ENCODE peak calls at places on chromosomes 4 and X, in nine cellular contexts. D, A, E, S, F, K, C, G and P are unnamed samples.

GRCh38 chr4:87931932-87932331 is 43.6 kb upstream of the SPP1 start:
- DNase-seq in K (no peak), F (no peak), C (no peak), A (no peak), G (no peak), S (no peak), E (no peak), D (no peak), P (no peak)

GRCh38 chr4:2066571-2067445 is 7.7 kb downstream of the NAT8L start:
- DNase-seq in E (no peak), A (no peak), C (no peak), D (no peak), F (no peak), K (no peak), S (no peak), G (no peak), P (no peak)

GRCh38 chr4:7129871-7130609 is 62.2 kb upstream of the GRPEL1 start:
- DNase-seq in S (no peak), E (no peak), G (no peak), C (no peak), A (no peak), K (no peak), D (no peak), F (no peak), P (no peak)

GRCh38 chrX:288561-288991 is 7.4 kb downstream of the PLCXD1 start:
- DNase-seq in A (no peak), K (no peak), S (no peak), C (no peak), D (no peak), G (no peak), E (no peak), F (no peak), P (no peak)

GRCh38 chrX:68684291-68684918 is 36.9 kb downstream of the STARD8 start:
- DNase-seq in C (no peak), E (no peak), D (no peak), G (no peak), S (no peak), K (peak), F (no peak), A (no peak), P (no peak)

GRCh38 chr4:157270108-157270507 is 49.6 kb downstream of the GRIA2 start:
- DNase-seq in C (no peak), E (no peak), D (no peak), G (peak), F (no peak), S (no peak), A (no peak), K (no peak), P (no peak)

GRCh38 chr4:116796022-116796421 is 289.4 kb downstream of the TRAM1L1 start:
- DNase-seq in C (no peak), K (no peak), G (no peak), A (no peak), E (no peak), F (no peak), S (no peak), D (no peak), P (no peak)

GRCh38 chr4:41613782-41614181 is 75.8 kb downstream of the LIMCH1 start:
- DNase-seq in S (no peak), F (no peak), C (no peak), G (no peak), E (no peak), D (no peak), A (no peak), K (no peak), P (no peak)

GRCh38 chr4:79300280-79300679 is 25.6 kb downstream of the NAA11 start:
- DNase-seq in E (no peak), S (no peak), C (no peak), F (no peak), D (no peak), A (no peak), K (no peak), G (no peak), P (no peak)

GRCh38 chr4:73139991-73140390 is 70.5 kb upstream of the COX18 start:
- DNase-seq in K (no peak), G (no peak), F (no peak), E (no peak), A (no peak), S (no peak), D (no peak), C (no peak), P (no peak)

GRCh38 chrX:141952603-141953002 is 48.9 kb downstream of the MAGEC1 start:
- DNase-seq in G (no peak), C (no peak), A (no peak), K (no peak), E (no peak), F (no peak), D (no peak), S (no peak), P (no peak)

GRCh38 chr4:141046255-141046654 is 87.0 kb downstream of the RNF150 start:
- DNase-seq in E (no peak), F (peak), S (no peak), C (no peak), G (no peak), D (no peak), K (no peak), A (no peak), P (peak)

GRCh38 chr4:7800410-7800809 is 139.3 kb downstream of the AFAP1 start:
- DNase-seq in F (no peak), G (no peak), C (no peak), S (no peak), K (no peak), D (no peak), A (no peak), E (no peak), P (no peak)

GRCh38 chrX:13791559-13791958 is 25.3 kb downstream of the GPM6B start:
- DNase-seq in C (no peak), S (no peak), F (no peak), G (peak), E (no peak), A (no peak), K (no peak), D (no peak), P (no peak)

GRCh38 chr4:48300004-48300403 is 30.4 kb upstream of the TEC start:
- DNase-seq in A (no peak), C (no peak), K (no peak), E (no peak), S (no peak), F (peak), D (no peak), G (no peak), P (no peak)

GRCh38 chr4:117085185-117085701 is at the start of gene TRAM1L1:
- DNase-seq in E (peak), F (peak), K (no peak), D (peak), S (no peak), G (peak), C (no peak), A (peak), P (no peak)

GRCh38 chrX:131735127-131735526 is 191.3 kb downstream of the OR13H1 start:
- DNase-seq in K (no peak), D (no peak), F (no peak), E (no peak), G (no peak), C (no peak), S (no peak), A (no peak), P (no peak)

GRCh38 chr4:124322234-124322831 is 390.2 kb downstream of the ANKRD50 start:
- DNase-seq in G (peak), D (no peak), A (no peak), F (peak), K (peak), S (no peak), C (no peak), E (no peak), P (no peak)

GRCh38 chr4:20422398-20422797 is 170.7 kb downstream of the SLIT2 start:
- DNase-seq in E (peak), D (peak), C (no peak), A (peak), F (peak), S (no peak), K (peak), G (peak), P (peak)

GRCh38 chr4:29289118-29289517 is 1431.1 kb upstream of the PCDH7 start:
- DNase-seq in F (no peak), A (no peak), K (no peak), G (no peak), E (no peak), S (no peak), D (no peak), C (no peak), P (no peak)

GRCh38 chrX:5632061-5632614 is 596.5 kb downstream of the NLGN4X start:
- DNase-seq in C (no peak), E (no peak), K (no peak), S (no peak), D (no peak), F (no peak), G (no peak), A (no peak), P (no peak)

GRCh38 chr4:173399016-173399415 is at the start of gene SCRG1:
- DNase-seq in S (no peak), K (no peak), E (no peak), D (no peak), F (no peak), C (no peak), A (no peak), G (no peak), P (no peak)

GRCh38 chr4:144696376-144696775 is 50.4 kb downstream of the HHIP start:
- DNase-seq in K (no peak), D (no peak), A (no peak), C (no peak), S (no peak), F (no peak), E (no peak), G (no peak), P (no peak)

GRCh38 chr4:82275431-82276423 is 98.1 kb downstream of the HNRNPD start:
- DNase-seq in D (no peak), F (no peak), G (no peak), C (no peak), E (no peak), K (peak), A (no peak), S (no peak), P (no peak)

GRCh38 chr4:8917321-8917811 is 45.7 kb upstream of the HMX1 start:
- DNase-seq in C (no peak), S (peak), G (no peak), A (no peak), K (peak), D (peak), E (no peak), F (no peak), P (no peak)

GRCh38 chrX:150256297-150256650 is 106.8 kb upstream of the MAMLD1 start:
- DNase-seq in D (no peak), G (no peak), E (no peak), S (no peak), F (no peak), A (no peak), K (no peak), C (no peak), P (no peak)

GRCh38 chrX:24759786-24760185 is 66.1 kb downstream of the POLA1 start:
- DNase-seq in F (no peak), S (no peak), G (no peak), A (no peak), C (no peak), K (no peak), D (no peak), E (no peak), P (no peak)

GRCh38 chrX:63929608-63930007 is 144.6 kb upstream of the ARHGEF9 start:
- DNase-seq in E (no peak), G (no peak), K (no peak), D (no peak), A (no peak), C (no peak), S (no peak), F (no peak), P (no peak)

GRCh38 chr4:75922588-75922987 is 18.2 kb downstream of the NAAA start:
- DNase-seq in K (no peak), E (no peak), A (no peak), S (no peak), F (no peak), C (no peak), G (no peak), D (no peak), P (no peak)

GRCh38 chr4:158836828-158837449 is 68.1 kb downstream of the FNIP2 start:
- DNase-seq in F (no peak), E (no peak), A (no peak), K (no peak), G (no peak), C (no peak), S (no peak), D (no peak), P (no peak)

GRCh38 chr4:52937829-52938228 is 75.7 kb downstream of the RASL11B start:
- DNase-seq in G (no peak), F (no peak), C (no peak), D (no peak), A (no peak), S (no peak), E (no peak), K (no peak), P (no peak)

GRCh38 chr4:1503583-1504471 is 97.6 kb upstream of the NKX1-1 start:
- DNase-seq in C (no peak), E (no peak), F (no peak), G (no peak), D (no peak), A (no peak), K (no peak), S (peak), P (no peak)

GRCh38 chr4:48943387-48943786 is 36.8 kb upstream of the OCIAD2 start:
- DNase-seq in A (no peak), F (no peak), C (no peak), S (no peak), G (peak), K (no peak), E (no peak), D (no peak), P (no peak)

GRCh38 chr4:53162926-53163325 is 202.9 kb downstream of the SCFD2 start:
- DNase-seq in A (no peak), D (no peak), E (no peak), S (no peak), G (no peak), F (no peak), K (no peak), C (no peak), P (no peak)

GRCh38 chr4:152807294-152807829 is 27.6 kb downstream of the ARFIP1 start:
- DNase-seq in K (peak), C (no peak), D (no peak), E (no peak), G (no peak), F (peak), S (no peak), A (no peak), P (no peak)

GRCh38 chr4:48018112-48018511 is 1.5 kb downstream of the NIPAL1 start:
- DNase-seq in D (no peak), F (no peak), A (no peak), G (no peak), S (no peak), K (no peak), C (no peak), E (no peak), P (no peak)

GRCh38 chr4:125085-125820 is 952 bp downstream of the ZNF718 start:
- DNase-seq in G (peak), K (peak), F (no peak), E (peak), C (no peak), S (no peak), D (no peak), A (peak), P (no peak)